ENCODE peak calls at places on chromosome 6, in seven cellular contexts. E is lung, R is cardiac muscle cell, G is adrenal gland, F is left ventricle myocardium inferior, N is GM23248, S is upper lobe of right lung. W is an unnamed sample.

GRCh38 chr6:134657751-134658522 is 292.0 kb downstream of the ALDH8A1 start:
- DNase-seq in E (no peak), R (no peak), G (no peak), F (no peak), N (peak; percentile 31), S (no peak), W (no peak)

GRCh38 chr6:3455490-3456394 is 1.1 kb downstream of the SLC22A23 start:
- DNase-seq in E (no peak), R (no peak), G (peak; percentile 29), F (no peak), N (peak; percentile 52), S (peak; percentile 73), W (peak; percentile 27)

GRCh38 chr6:125700591-125701353 is 48.7 kb upstream of the HEY2 start:
- DNase-seq in E (no peak), R (no peak), G (no peak), F (no peak), N (no peak), S (no peak), W (no peak)

GRCh38 chr6:158071121-158072082 is 89.7 kb downstream of the SYNJ2 start:
- DNase-seq in E (no peak), R (no peak), G (no peak), F (no peak), N (no peak), S (no peak), W (no peak)

GRCh38 chr6:155519339-155519738 is 63.7 kb upstream of the NOX3 start:
- DNase-seq in E (no peak), R (no peak), G (no peak), F (no peak), N (no peak), S (no peak), W (no peak)

GRCh38 chr6:3382399-3383279 is 74.2 kb downstream of the SLC22A23 start:
- DNase-seq in E (no peak), R (no peak), G (no peak), F (no peak), N (peak; percentile 58), S (no peak), W (peak; percentile 57)

GRCh38 chr6:26044140-26045045 is 42.8 kb upstream of the HFE start:
- DNase-seq in E (no peak), R (peak; percentile 50), G (peak; percentile 69), F (peak; percentile 44), N (peak; percentile 68), S (peak; percentile 79), W (no peak)

GRCh38 chr6:39074486-39074885 is 25.9 kb downstream of the GLP1R start:
- DNase-seq in E (no peak), R (no peak), G (no peak), F (no peak), N (no peak), S (peak; percentile 21), W (peak; percentile 14)

GRCh38 chr6:158758464-158758863 is 60.7 kb downstream of the EZR start:
- DNase-seq in E (no peak), R (peak; percentile 33), G (no peak), F (no peak), N (no peak), S (no peak), W (no peak)

GRCh38 chr6:43367245-43367984 is 2.0 kb downstream of the ZNF318 start:
- DNase-seq in E (no peak), R (no peak), G (no peak), F (no peak), N (no peak), S (no peak), W (no peak)

GRCh38 chr6:159451051-159451450 is 242.0 kb downstream of the SOD2 start:
- DNase-seq in E (no peak), R (peak; percentile 82), G (no peak), F (no peak), N (peak; percentile 76), S (no peak), W (no peak)

GRCh38 chr6:136721467-136721866 is 70.8 kb downstream of the MAP3K5 start:
- DNase-seq in E (no peak), R (no peak), G (no peak), F (no peak), N (no peak), S (no peak), W (no peak)

GRCh38 chr6:127434651-127435050 is 24.5 kb downstream of the KIAA0408 start:
- DNase-seq in E (no peak), R (no peak), G (no peak), F (no peak), N (no peak), S (no peak), W (no peak)

GRCh38 chr6:92922216-92922806 is 497.0 kb downstream of the EPHA7 start:
- DNase-seq in E (no peak), R (no peak), G (no peak), F (no peak), N (no peak), S (no peak), W (no peak)

GRCh38 chr6:143745160-143746133 is 67.7 kb downstream of the PHACTR2 start:
- DNase-seq in E (peak; percentile 78), R (peak; percentile 69), G (peak; percentile 54), F (no peak), N (peak; percentile 43), S (peak; percentile 70), W (peak; percentile 57)

GRCh38 chr6:54846857-54847721 is 518 bp downstream of the FAM83B start:
- DNase-seq in E (no peak), R (peak; percentile 5), G (no peak), F (no peak), N (no peak), S (no peak), W (no peak)

GRCh38 chr6:170436209-170436809 is 116.8 kb downstream of the PSMB1 start:
- DNase-seq in E (no peak), R (no peak), G (no peak), F (no peak), N (no peak), S (no peak), W (no peak)

GRCh38 chr6:157478926-157479325 is 97.9 kb downstream of the ZDHHC14 start:
- DNase-seq in E (no peak), R (no peak), G (no peak), F (no peak), N (no peak), S (no peak), W (no peak)

GRCh38 chr6:74507649-74508048 is 698.2 kb downstream of the COL12A1 start:
- DNase-seq in E (no peak), R (no peak), G (no peak), F (no peak), N (no peak), S (no peak), W (no peak)

GRCh38 chr6:35602133-35602946 is 86.4 kb downstream of the FKBP5 start:
- DNase-seq in E (no peak), R (peak; percentile 86), G (no peak), F (no peak), N (peak; percentile 71), S (no peak), W (no peak)

GRCh38 chr6:85403331-85404015 is 46.4 kb upstream of the NT5E start:
- DNase-seq in E (no peak), R (peak; percentile 92), G (no peak), F (no peak), N (peak; percentile 91), S (no peak), W (no peak)

GRCh38 chr6:45791600-45792168 is 224.0 kb downstream of the CLIC5 start:
- DNase-seq in E (no peak), R (peak; percentile 46), G (no peak), F (no peak), N (peak; percentile 86), S (no peak), W (no peak)

GRCh38 chr6:154507209-154507898 is 3.1 kb downstream of the CNKSR3 start:
- DNase-seq in E (no peak), R (no peak), G (no peak), F (no peak), N (no peak), S (no peak), W (no peak)

GRCh38 chr6:25699649-25700048 is 47.6 kb downstream of the SCGN start:
- DNase-seq in E (no peak), R (no peak), G (no peak), F (no peak), N (no peak), S (no peak), W (no peak)

GRCh38 chr6:97669191-97669651 is 386.2 kb upstream of the MMS22L start:
- DNase-seq in E (no peak), R (peak; percentile 0), G (peak; percentile 13), F (peak; percentile 18), N (peak; percentile 46), S (no peak), W (no peak)

GRCh38 chr6:14108571-14109410 is 8.8 kb upstream of the CD83 start:
- DNase-seq in E (peak; percentile 82), R (peak; percentile 21), G (no peak), F (no peak), N (no peak), S (peak; percentile 87), W (peak; percentile 49)

GRCh38 chr6:42137192-42137753 is 5.1 kb downstream of the C6orf132 start:
- DNase-seq in E (no peak), R (peak; percentile 15), G (no peak), F (no peak), N (no peak), S (no peak), W (peak; percentile 89)

GRCh38 chr6:160110724-160111123 is 10.9 kb upstream of the SLC22A1 start:
- DNase-seq in E (no peak), R (no peak), G (no peak), F (no peak), N (no peak), S (no peak), W (no peak)

GRCh38 chr6:29791786-29792122 is 35.9 kb upstream of the HLA-G start:
- DNase-seq in E (no peak), R (no peak), G (no peak), F (no peak), N (peak; percentile 32), S (no peak), W (no peak)

GRCh38 chr6:147080215-147080614 is 124.0 kb upstream of the STXBP5 start:
- DNase-seq in E (no peak), R (no peak), G (no peak), F (no peak), N (no peak), S (no peak), W (no peak)
- H3K27ac ChIP-seq in E (no peak overlapping the region), R (no peak overlapping the region), G (no peak overlapping the region), F (no peak overlapping the region), N (no peak overlapping the region), S (no peak overlapping the region), W (no peak overlapping the region)

GRCh38 chr6:16146028-16146427 is 17.1 kb downstream of the MYLIP start:
- DNase-seq in E (no peak), R (no peak), G (no peak), F (no peak), N (peak; percentile 42), S (no peak), W (no peak)
- H3K4me1 ChIP-seq in E (peaks cover 3% of the 10 kb centered on the region), R (no peaks in the 10 kb centered on the region), G (no peaks in the 10 kb centered on the region), F (peaks cover 38% of the 10 kb centered on the region), N (no peaks in the 10 kb centered on the region), S (peaks cover 24% of the 10 kb centered on the region), W (peaks cover 25% of the 10 kb centered on the region)

GRCh38 chr6:84052883-84053241 is 19.3 kb downstream of the MRAP2 start:
- DNase-seq in E (no peak), R (no peak), G (no peak), F (no peak), N (no peak), S (no peak), W (no peak)
- H3K4me3 ChIP-seq in E (no peak overlapping the region), R (peak overlapping the region; percentile 10), G (no peak overlapping the region), F (no peak overlapping the region), N (no peak overlapping the region), S (no peak overlapping the region), W (no peak overlapping the region)

GRCh38 chr6:52590634-52590985 is 13.8 kb upstream of the TRAM2 start:
- DNase-seq in E (no peak), R (peak; percentile 62), G (no peak), F (no peak), N (peak; percentile 87), S (no peak), W (no peak)
- H3K27ac ChIP-seq in E (no peak overlapping the region), R (no peak overlapping the region), G (no peak overlapping the region), F (no peak overlapping the region), N (peak overlapping the region; percentile 64), S (no peak overlapping the region), W (no peak overlapping the region)